ENCODE peak calls at places on chromosome 13, in eight cellular contexts. R, I, C, L, Y, E, Q and U are unnamed samples.

GRCh38 chr13:79870123-79870522 is 389.2 kb downstream of the NDFIP2 start:
- DNase-seq in R (peak), L (peak), Y (no peak), C (no peak), Q (no peak), E (no peak), I (no peak), U (no peak)

GRCh38 chr13:95301135-95301946 is at the start of gene ABCC4:
- DNase-seq in Y (peak), Q (peak), C (peak), E (peak), I (peak), R (no peak), L (peak), U (peak)

GRCh38 chr13:94389544-94390351 is 89.7 kb downstream of the DCT start:
- DNase-seq in C (no peak), I (no peak), E (no peak), L (no peak), Q (no peak), Y (no peak), R (no peak), U (peak)

GRCh38 chr13:30520571-30520970 is 54.8 kb upstream of the HMGB1 start:
- DNase-seq in Y (no peak), C (peak), I (no peak), R (no peak), E (no peak), L (peak), Q (no peak), U (no peak)

GRCh38 chr13:110323172-110323851 is 16.2 kb downstream of the COL4A2 start:
- DNase-seq in Q (no peak), L (peak), Y (no peak), C (no peak), E (no peak), R (peak), I (no peak), U (no peak)

GRCh38 chr13:105048685-105049084 is 1486.8 kb downstream of the EFNB2 start:
- DNase-seq in I (no peak), C (no peak), E (no peak), Q (no peak), Y (no peak), L (no peak), R (no peak), U (no peak)

GRCh38 chr13:41802684-41803554 is 158.0 kb downstream of the VWA8 start:
- DNase-seq in I (no peak), C (peak), Q (peak), R (peak), L (peak), Y (no peak), E (no peak), U (no peak)

GRCh38 chr13:39888865-39889810 is 233.7 kb downstream of the COG6 start:
- DNase-seq in Y (no peak), R (no peak), L (no peak), Q (no peak), I (no peak), E (no peak), C (peak), U (no peak)

GRCh38 chr13:69857188-69857821 is 250.3 kb upstream of the ATXN8OS start:
- DNase-seq in E (peak), Y (no peak), L (peak), I (no peak), C (no peak), Q (no peak), R (peak), U (peak)

GRCh38 chr13:29548722-29549446 is 46.6 kb downstream of the SLC7A1 start:
- DNase-seq in L (no peak), C (no peak), Y (no peak), E (no peak), Q (no peak), I (peak), R (peak), U (no peak)

GRCh38 chr13:34942732-34943674 is 933 bp downstream of the NBEA start:
- DNase-seq in E (no peak), Q (peak), I (peak), L (no peak), Y (no peak), R (no peak), C (peak), U (peak)

GRCh38 chr13:44575741-44576395 is at the start of gene TSC22D1:
- DNase-seq in Y (peak), L (peak), C (peak), I (peak), Q (peak), R (no peak), E (peak), U (peak)

GRCh38 chr13:113917523-113918371 is 53.9 kb upstream of the GAS6 start:
- DNase-seq in L (no peak), I (peak), Y (peak), E (no peak), Q (no peak), C (no peak), R (no peak), U (no peak)